ENCODE peak calls at places on chromosome 6, in six cellular contexts. G, S, R, H, T and Q are unnamed samples.

GRCh38 chr6:96760153-96760687 is 77.1 kb downstream of the GPR63 start:
- DNase-seq in R (no peak), G (no peak), H (no peak), S (no peak), T (no peak), Q (no peak)

GRCh38 chr6:113854531-113855499 is 2.3 kb upstream of the MARCKS start:
- DNase-seq in G (peak), S (peak), R (peak), T (peak), H (peak), Q (peak)

GRCh38 chr6:134689676-134690447 is 260.0 kb downstream of the ALDH8A1 start:
- DNase-seq in T (no peak), G (peak), H (no peak), R (no peak), S (no peak), Q (no peak)

GRCh38 chr6:26445934-26446667 is 5.8 kb downstream of the BTN3A3 start:
- DNase-seq in T (no peak), G (no peak), R (no peak), H (no peak), S (no peak), Q (no peak)

GRCh38 chr6:54003316-54003715 is 107.9 kb upstream of the MLIP start:
- DNase-seq in R (no peak), S (no peak), H (no peak), G (no peak), T (no peak), Q (no peak)

GRCh38 chr6:138844203-138844602 is 48.3 kb downstream of the ECT2L start:
- DNase-seq in H (peak), T (peak), R (peak), G (peak), S (peak), Q (peak)

GRCh38 chr6:109772961-109773431 is 81.9 kb downstream of the FIG4 start:
- DNase-seq in H (no peak), S (peak), T (peak), G (peak), R (peak), Q (no peak)

GRCh38 chr6:137588472-137588871 is 94.3 kb upstream of the OLIG3 start:
- DNase-seq in T (no peak), S (no peak), H (no peak), R (no peak), G (no peak), Q (no peak)

GRCh38 chr6:26556263-26557070 is 18.3 kb downstream of the HMGN4 start:
- DNase-seq in S (peak), R (peak), T (peak), H (peak), G (peak), Q (peak)

GRCh38 chr6:25136879-25137278 is 142.3 kb upstream of the CARMIL1 start:
- DNase-seq in H (peak), G (no peak), T (peak), S (no peak), R (peak), Q (no peak)

GRCh38 chr6:11634110-11634509 is 96.6 kb downstream of the TMEM170B start:
- DNase-seq in H (no peak), S (no peak), G (no peak), R (no peak), T (no peak), Q (no peak)

GRCh38 chr6:95083506-95083905 is 493.8 kb upstream of the MANEA start:
- DNase-seq in T (no peak), G (no peak), H (no peak), R (no peak), S (no peak), Q (no peak)

GRCh38 chr6:113763883-113764282 is 93.3 kb upstream of the MARCKS start:
- DNase-seq in R (peak), H (peak), S (peak), G (no peak), T (peak), Q (peak)

GRCh38 chr6:28769626-28770402 is 154.0 kb downstream of the TRIM27 start:
- DNase-seq in S (peak), G (no peak), T (peak), R (peak), H (peak), Q (peak)

GRCh38 chr6:41162687-41163418 is at the start of gene TREM2:
- DNase-seq in H (peak), S (no peak), T (no peak), R (no peak), G (no peak), Q (no peak)

GRCh38 chr6:142167071-142167470 is 20.0 kb downstream of the VTA1 start:
- DNase-seq in H (no peak), G (no peak), R (no peak), S (no peak), T (peak), Q (no peak)

GRCh38 chr6:146301760-146302159 is 241.9 kb upstream of the RAB32 start:
- DNase-seq in T (peak), R (no peak), S (no peak), H (no peak), G (no peak), Q (no peak)

GRCh38 chr6:161373905-161374451 is 100.1 kb upstream of the AGPAT4 start:
- DNase-seq in H (peak), R (peak), T (peak), G (peak), S (peak), Q (peak)

DNA sequence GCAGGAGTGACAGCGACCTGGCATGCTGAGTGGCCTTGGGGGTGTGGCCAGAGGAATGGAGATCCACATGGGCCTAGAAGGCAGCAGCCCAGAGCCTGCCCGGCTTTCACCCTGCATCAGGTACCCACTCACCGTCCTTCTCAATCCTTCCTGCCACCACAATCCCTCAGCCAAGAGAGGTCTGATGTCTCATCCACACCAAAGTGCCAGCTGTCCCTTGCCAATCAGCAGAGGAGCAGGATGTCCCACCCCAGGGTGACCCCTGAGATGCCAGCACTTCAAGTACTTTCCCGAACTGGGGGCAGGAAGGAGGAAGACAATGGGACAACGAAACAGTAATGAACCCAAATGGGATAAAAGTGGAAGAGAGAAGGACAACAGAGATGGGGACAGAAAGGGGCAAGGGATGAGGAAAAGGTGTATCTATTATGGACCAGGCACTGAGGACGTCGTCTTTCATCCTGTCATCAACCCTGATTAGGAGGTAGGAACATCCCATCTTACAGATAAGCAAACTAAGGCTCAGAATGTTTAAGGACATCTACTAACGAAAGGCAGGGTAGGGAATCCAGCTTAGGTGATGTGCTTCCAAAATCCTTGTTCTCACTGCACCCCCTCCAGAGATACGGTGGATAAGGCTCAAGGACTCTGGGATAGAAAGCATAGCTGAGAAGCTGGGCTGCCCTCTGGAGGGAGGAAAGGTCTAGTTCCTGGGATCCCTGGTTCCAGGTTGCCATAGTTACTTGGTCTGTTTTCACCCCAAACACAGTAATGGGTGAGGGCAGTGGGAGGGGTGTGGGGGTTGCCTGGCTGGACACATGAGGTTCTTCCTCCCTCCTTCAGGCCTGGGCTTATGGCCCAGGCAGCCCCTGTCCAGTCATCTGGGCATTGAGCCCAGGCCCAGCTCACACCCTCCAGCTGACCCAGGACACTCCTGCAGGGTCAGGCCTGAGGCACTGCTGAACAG is 4.5 kb upstream of the TNXB start:
- DNase-seq in R (peak), S (peak), G (peak), H (peak), T (peak), Q (peak)
- TF ChIP-seq CTCF in R (peak), S (peak), G (peak), H (peak), T (peak), Q (peak)

GRCh38 chr6:150705392-150705791 is 105.7 kb downstream of the PLEKHG1 start:
- DNase-seq in G (no peak), H (no peak), R (no peak), S (no peak), T (no peak), Q (no peak)

GRCh38 chr6:150698421-150698820 is 98.7 kb downstream of the PLEKHG1 start:
- DNase-seq in T (no peak), R (no peak), G (no peak), S (no peak), H (no peak), Q (no peak)

GRCh38 chr6:150697515-150697914 is 97.8 kb downstream of the PLEKHG1 start:
- DNase-seq in S (no peak), R (peak), H (no peak), G (peak), T (no peak), Q (peak)

GRCh38 chr6:150704447-150705192 is 104.9 kb downstream of the PLEKHG1 start:
- DNase-seq in G (no peak), R (no peak), T (no peak), H (no peak), S (no peak), Q (no peak)

DNA sequence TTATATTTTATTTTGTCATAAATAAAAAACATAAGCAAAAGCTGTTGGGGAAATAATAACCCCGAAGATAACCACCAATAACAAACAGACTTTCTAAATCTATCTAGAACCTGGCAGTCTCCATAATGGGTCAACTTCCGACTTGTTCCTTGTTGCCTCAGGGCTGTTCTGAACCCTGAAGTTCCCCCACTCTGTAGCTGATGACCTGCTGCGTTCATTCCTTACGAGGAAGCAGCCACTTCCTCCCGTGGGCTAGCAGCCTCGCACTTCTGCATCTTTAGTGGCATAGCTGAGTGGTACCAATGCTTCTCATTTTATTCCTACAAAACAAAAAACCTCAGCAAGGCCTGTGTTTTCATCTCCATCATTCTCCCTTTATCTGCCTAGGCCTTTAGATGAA is 103.0 kb downstream of the PLEKHG1 start:
- DNase-seq in R (no peak), S (no peak), H (no peak), G (no peak), T (no peak), Q (no peak)
- H3K4me3 ChIP-seq in R (no peak), S (no peak), H (no peak), G (no peak), T (no peak), Q (no peak)

GRCh38 chr6:7216941-7217621 is 95.9 kb downstream of the SSR1 start:
- DNase-seq in T (no peak), S (no peak), H (no peak), G (peak), R (no peak), Q (no peak)
- TF ChIP-seq CTCF in T (no peak), S (no peak), H (no peak), G (peak), R (no peak), Q (no peak)

GRCh38 chr6:44457606-44458005 is 70.1 kb downstream of the CDC5L start:
- DNase-seq in R (no peak), G (no peak), S (no peak), T (peak), H (peak), Q (no peak)

GRCh38 chr6:44454198-44454597 is 66.7 kb downstream of the CDC5L start:
- DNase-seq in H (no peak), G (no peak), T (peak), R (no peak), S (no peak), Q (no peak)

GRCh38 chr6:44458551-44458950 is 71.0 kb downstream of the CDC5L start:
- DNase-seq in R (no peak), H (no peak), G (no peak), S (no peak), T (no peak), Q (no peak)

GRCh38 chr6:44456070-44456965 is 68.8 kb downstream of the CDC5L start:
- DNase-seq in T (peak), S (peak), G (no peak), R (peak), H (peak), Q (peak)

GRCh38 chr6:44456966-44457292 is 69.4 kb downstream of the CDC5L start:
- DNase-seq in H (no peak), S (no peak), R (no peak), G (no peak), T (no peak), Q (no peak)
- H3K4me3 ChIP-seq in H (no peak), S (peak), R (no peak), G (peak), T (no peak), Q (no peak)

GRCh38 chr6:77450924-77451323 is 12.4 kb downstream of the HTR1B start:
- DNase-seq in G (no peak), H (peak), R (peak), T (peak), S (no peak), Q (peak)
- TF ChIP-seq CTCF in G (peak), H (peak), R (peak), T (peak), S (peak), Q (peak)

DNA sequence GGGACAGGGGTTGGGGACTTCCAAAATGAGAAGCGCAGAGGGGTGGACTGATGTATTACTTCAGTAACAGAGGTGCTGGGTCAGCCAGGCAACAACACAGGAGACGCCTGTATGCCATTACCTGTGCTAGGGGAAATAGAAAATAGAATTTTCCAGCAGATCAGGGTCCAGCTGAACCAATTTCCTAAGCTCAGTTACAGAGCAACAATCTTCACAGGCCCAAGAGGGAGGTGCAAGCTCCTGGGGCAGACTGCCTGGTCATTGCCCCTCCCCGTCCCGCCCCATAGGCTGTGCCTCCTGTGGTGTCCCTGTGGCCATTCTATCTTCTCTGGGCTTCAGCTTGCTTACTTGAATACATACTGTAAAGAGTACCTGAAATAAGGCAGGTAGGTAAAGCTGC is 3.7 kb downstream of the KCNK5 start:
- DNase-seq in H (no peak), T (no peak), R (no peak), S (no peak), G (no peak), Q (no peak)
- H3K4me3 ChIP-seq in H (no peak), T (no peak), R (no peak), S (no peak), G (no peak), Q (no peak)

GRCh38 chr6:133040025-133040838 is 200.9 kb upstream of the EYA4 start:
- DNase-seq in T (peak), H (peak), S (peak), G (no peak), R (peak), Q (peak)
- TF ChIP-seq CTCF in T (peak), H (peak), S (peak), G (peak), R (peak), Q (peak)